ENCODE peak calls at places on chromosomes 5 and 9, in four cellular contexts. M is H9, N is IMR-90, X is H1. G is an unnamed sample.

GRCh38 chr9:34185778-34186551 is 7.1 kb downstream of the UBAP1 start:
- DNase-seq in M (no peak), N (peak), X (no peak), G (peak)

GRCh38 chr5:23400951-23401350 is 106.5 kb upstream of the PRDM9 start:
- DNase-seq in M (no peak), N (no peak), X (no peak), G (no peak)

GRCh38 chr5:31194458-31194808 is 947 bp downstream of the CDH6 start:
- DNase-seq in M (no peak), N (peak), X (no peak), G (no peak)

GRCh38 chr9:83649080-83649479 is 26.1 kb downstream of the IDNK start:
- DNase-seq in M (peak), N (peak), X (peak), G (peak)

GRCh38 chr9:13267743-13268142 is 11.7 kb downstream of the MPDZ start:
- DNase-seq in M (no peak), N (peak), X (no peak), G (peak)

GRCh38 chr5:73295447-73295846 is 122.5 kb downstream of the TMEM174 start:
- DNase-seq in M (no peak), N (no peak), X (no peak), G (peak)

GRCh38 chr5:118614701-118615475 is 373.5 kb downstream of the DTWD2 start:
- DNase-seq in M (no peak), N (peak), X (no peak), G (no peak)

GRCh38 chr9:71741841-71742648 is 26.3 kb downstream of the CEMIP2 start:
- DNase-seq in M (no peak), N (peak), X (no peak), G (no peak)

GRCh38 chr9:93955356-93956182 is 414 bp upstream of the BARX1 start:
- DNase-seq in M (peak), N (no peak), X (no peak), G (peak)

GRCh38 chr9:137959641-137960411 is 82.2 kb downstream of the CACNA1B start:
- DNase-seq in M (peak), N (no peak), X (no peak), G (peak)

GRCh38 chr5:113183694-113184093 is 207.1 kb downstream of the DCP2 start:
- DNase-seq in M (no peak), N (no peak), X (no peak), G (no peak)

GRCh38 chr5:62283856-62284255 is 22.1 kb upstream of the KIF2A start:
- DNase-seq in M (no peak), N (no peak), X (no peak), G (no peak)

GRCh38 chr5:135037519-135038201 is 3.6 kb upstream of the PITX1 start:
- DNase-seq in M (no peak), N (no peak), X (no peak), G (no peak)

GRCh38 chr9:18857334-18857733 is 175.7 kb downstream of the SAXO1 start:
- DNase-seq in M (no peak), N (no peak), X (no peak), G (no peak)

GRCh38 chr5:95922798-95923197 is 38.9 kb downstream of the ELL2 start:
- DNase-seq in M (no peak), N (no peak), X (no peak), G (no peak)

GRCh38 chr5:95923918-95924559 is 37.6 kb downstream of the ELL2 start:
- DNase-seq in M (no peak), N (no peak), X (no peak), G (no peak)

GRCh38 chr5:95925345-95925744 is 36.3 kb downstream of the ELL2 start:
- DNase-seq in M (no peak), N (no peak), X (no peak), G (no peak)

GRCh38 chr5:95925939-95926338 is 35.7 kb downstream of the ELL2 start:
- DNase-seq in M (no peak), N (no peak), X (no peak), G (no peak)

GRCh38 chr5:95924720-95925119 is 36.9 kb downstream of the ELL2 start:
- DNase-seq in M (no peak), N (peak), X (no peak), G (no peak)
- H4K5ac ChIP-seq in M (no peak), N (no peak), X (no peak), G (no peak)

DNA sequence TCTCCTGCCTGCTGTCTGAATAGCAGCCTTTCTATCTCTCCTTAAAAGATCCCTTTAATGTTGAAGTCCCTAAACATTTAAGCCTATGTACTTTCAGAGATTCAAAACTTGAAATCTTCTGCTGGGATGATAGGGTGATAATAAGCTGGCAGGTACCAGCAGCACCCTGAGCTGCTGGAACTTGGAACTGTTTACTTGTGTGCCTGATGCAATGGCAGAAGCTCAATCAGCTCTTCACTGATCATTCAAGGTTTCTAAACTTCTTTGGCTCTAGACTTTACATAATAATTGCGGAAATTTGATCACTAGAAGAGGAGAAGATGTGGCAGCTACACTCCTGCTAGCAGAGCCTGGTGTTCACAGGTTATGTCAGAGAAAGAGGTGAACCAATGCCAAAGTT is 27.6 kb downstream of the MRPS27 start:
- DNase-seq in M (no peak), N (no peak), X (no peak), G (no peak)
- H4K5ac ChIP-seq in M (no peak), N (no peak), X (no peak), G (no peak)

DNA sequence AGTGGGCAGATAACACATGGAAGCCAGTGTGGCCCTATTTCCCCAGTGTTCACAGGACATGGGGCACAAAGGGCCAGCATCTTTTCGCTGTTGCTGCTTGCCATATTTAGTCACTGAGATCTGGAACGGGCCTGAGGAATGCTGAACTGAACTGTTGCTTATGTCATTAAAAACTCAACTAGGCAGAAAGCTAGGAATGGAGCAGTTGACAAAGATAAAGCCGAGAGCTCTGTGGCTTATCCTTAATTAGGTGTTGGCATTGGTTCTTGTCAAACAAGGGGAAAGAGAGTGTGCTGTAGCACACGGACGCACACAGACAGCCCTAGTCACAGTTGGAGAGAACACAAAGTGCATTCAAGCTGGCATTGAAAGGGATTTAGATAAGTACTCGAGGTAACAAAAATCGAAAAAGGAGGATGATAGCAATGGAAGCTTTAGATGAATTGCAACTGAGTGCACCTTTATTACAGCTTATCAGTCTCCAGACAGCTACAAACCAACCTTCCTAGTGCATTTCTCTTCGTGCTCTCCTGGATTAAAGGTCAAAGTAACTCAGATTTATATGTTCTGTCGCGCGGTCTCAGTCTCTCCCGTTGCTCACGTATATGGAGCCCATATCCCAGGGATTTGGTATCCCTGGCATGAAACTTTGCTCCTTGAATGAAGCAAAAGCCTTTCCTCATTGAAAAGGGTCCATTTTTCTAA is 450.2 kb upstream of the ZNF608 start:
- DNase-seq in M (no peak), N (no peak), X (no peak), G (peak)
- H4K5ac ChIP-seq in M (no peak), N (no peak), X (no peak), G (no peak)

GRCh38 chr9:69340631-69341030 is 15.6 kb downstream of the ENTREP1 start:
- DNase-seq in M (no peak), N (no peak), X (no peak), G (no peak)
- H4K5ac ChIP-seq in M (no peak), N (no peak), X (no peak), G (no peak)

DNA sequence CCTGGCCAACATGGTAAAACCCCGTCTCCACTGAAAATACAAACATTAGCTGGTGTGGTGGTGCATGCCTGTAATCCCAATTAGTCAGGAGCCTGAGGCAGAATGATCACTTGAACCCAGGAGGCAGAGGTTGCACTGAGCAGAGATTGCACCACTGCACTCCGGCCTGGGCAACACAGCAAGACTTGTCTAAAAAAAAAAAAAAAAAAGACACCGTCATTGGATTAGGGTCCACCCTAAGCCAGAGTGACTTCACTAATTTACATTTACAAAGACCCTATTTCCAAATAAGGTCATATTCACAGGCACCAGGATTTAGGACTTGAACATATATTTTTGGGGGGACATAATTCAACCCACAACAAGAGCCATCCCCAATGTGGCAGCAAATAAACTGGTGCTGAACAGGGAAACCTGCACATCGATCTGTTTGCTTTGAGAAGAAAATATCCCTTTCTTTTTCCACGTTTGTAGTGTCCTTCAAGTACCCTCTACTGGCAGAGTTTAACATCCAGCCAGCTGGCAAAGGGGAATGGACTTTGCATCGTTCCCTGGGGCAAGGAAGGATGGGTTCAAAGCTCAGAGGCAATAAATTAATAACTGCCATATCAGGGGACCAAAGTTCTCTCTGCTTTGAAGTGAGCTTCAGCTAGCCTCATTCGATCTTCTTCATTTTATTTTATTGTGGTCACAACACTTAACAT is 3.7 kb upstream of the DNAJC25 start:
- DNase-seq in M (no peak), N (no peak), X (no peak), G (no peak)
- H4K5ac ChIP-seq in M (no peak), N (no peak), X (no peak), G (no peak)

G was measured in mesendoderm.